ENCODE peak calls at places on chromosomes 6 and 20, in eight cellular contexts. F, U, T, H, R, L, P and N are unnamed samples.

GRCh38 chr20:39356913-39357312 is 394.8 kb downstream of the DHX35 start:
- DNase-seq in F (no peak), U (no peak), T (no peak), H (no peak), R (no peak), L (no peak), P (no peak), N (no peak)

GRCh38 chr20:1663917-1664316 is 6.3 kb upstream of the SIRPG start:
- DNase-seq in F (peak), U (no peak), T (no peak), H (no peak), R (peak), L (no peak), P (peak), N (no peak)

GRCh38 chr6:102774326-102774725 is 1380.8 kb downstream of the GRIK2 start:
- DNase-seq in F (no peak), U (no peak), T (no peak), H (no peak), R (no peak), L (no peak), P (no peak), N (no peak)

GRCh38 chr20:38987777-38988176 is 25.6 kb downstream of the DHX35 start:
- DNase-seq in F (no peak), U (no peak), T (no peak), H (no peak), R (no peak), L (no peak), P (no peak), N (no peak)

GRCh38 chr6:121881974-121882667 is 446.7 kb downstream of the GJA1 start:
- DNase-seq in F (peak), U (no peak), T (peak), H (no peak), R (peak), L (peak), P (peak), N (peak)

GRCh38 chr6:20447581-20448132 is 46.0 kb downstream of the E2F3 start:
- DNase-seq in F (no peak), U (no peak), T (no peak), H (no peak), R (no peak), L (peak), P (no peak), N (no peak)

GRCh38 chr6:52929321-52930164 is 20.0 kb upstream of the GSTA3 start:
- DNase-seq in F (peak), U (peak), T (peak), H (no peak), R (peak), L (peak), P (peak), N (peak)

GRCh38 chr6:74096329-74096728 is 400.3 kb downstream of the CD109 start:
- DNase-seq in F (no peak), U (no peak), T (no peak), H (no peak), R (no peak), L (no peak), P (no peak), N (no peak)

GRCh38 chr6:56890683-56891429 is 64.1 kb upstream of the BEND6 start:
- DNase-seq in F (peak), U (peak), T (peak), H (no peak), R (peak), L (peak), P (peak), N (no peak)

GRCh38 chr6:45921703-45922270 is 93.9 kb downstream of the CLIC5 start:
- DNase-seq in F (no peak), U (no peak), T (no peak), H (no peak), R (no peak), L (no peak), P (no peak), N (no peak)

GRCh38 chr20:50467618-50468373 is 42.4 kb upstream of the PTPN1 start:
- DNase-seq in F (peak), U (no peak), T (no peak), H (no peak), R (peak), L (peak), P (no peak), N (no peak)

GRCh38 chr6:1670711-1671462 is 61.2 kb downstream of the FOXC1 start:
- DNase-seq in F (no peak), U (no peak), T (peak), H (no peak), R (no peak), L (no peak), P (no peak), N (no peak)

GRCh38 chr6:36874016-36874442 is 574 bp downstream of the PPIL1 start:
- DNase-seq in F (peak), U (no peak), T (no peak), H (no peak), R (peak), L (peak), P (no peak), N (no peak)

GRCh38 chr20:35881676-35882075 is 72.6 kb downstream of the SCAND1 start:
- DNase-seq in F (no peak), U (no peak), T (no peak), H (no peak), R (no peak), L (no peak), P (no peak), N (no peak)

GRCh38 chr6:113697642-113698410 is 159.3 kb upstream of the MARCKS start:
- DNase-seq in F (peak), U (peak), T (peak), H (no peak), R (peak), L (peak), P (peak), N (peak)

GRCh38 chr6:28900577-28901266 is 23.1 kb downstream of the TRIM27 start:
- DNase-seq in F (no peak), U (no peak), T (no peak), H (no peak), R (no peak), L (no peak), P (no peak), N (no peak)

GRCh38 chr6:37512400-37512958 is 12.8 kb upstream of the CCDC167 start:
- DNase-seq in F (no peak), U (no peak), T (no peak), H (no peak), R (no peak), L (no peak), P (no peak), N (no peak)

GRCh38 chr20:18090044-18090443 is 32.3 kb upstream of the OVOL2 start:
- DNase-seq in F (no peak), U (no peak), T (no peak), H (no peak), R (no peak), L (no peak), P (no peak), N (no peak)

GRCh38 chr6:20092071-20092566 is 120.2 kb downstream of the MBOAT1 start:
- DNase-seq in F (peak), U (no peak), T (peak), H (no peak), R (peak), L (peak), P (peak), N (peak)

GRCh38 chr6:32153252-32153834 is 598 bp upstream of the PPT2 start:
- DNase-seq in F (no peak), U (no peak), T (no peak), H (peak), R (no peak), L (no peak), P (no peak), N (no peak)

GRCh38 chr6:133977983-133978895 is 25.2 kb downstream of the TBPL1 start:
- DNase-seq in F (peak), U (peak), T (peak), H (no peak), R (peak), L (peak), P (no peak), N (peak)

GRCh38 chr6:170038251-170038650 is 252.6 kb downstream of the DLL1 start:
- DNase-seq in F (no peak), U (no peak), T (no peak), H (no peak), R (no peak), L (no peak), P (no peak), N (no peak)

GRCh38 chr6:138691595-138692057 is 81.9 kb upstream of the CCDC28A start:
- DNase-seq in F (peak), U (peak), T (peak), H (no peak), R (peak), L (peak), P (peak), N (no peak)

GRCh38 chr6:138689849-138690248 is 83.7 kb upstream of the CCDC28A start:
- DNase-seq in F (peak), U (no peak), T (no peak), H (no peak), R (peak), L (no peak), P (no peak), N (no peak)

GRCh38 chr6:138692978-138693909 is 80.3 kb upstream of the CCDC28A start:
- DNase-seq in F (peak), U (peak), T (no peak), H (peak), R (peak), L (peak), P (no peak), N (no peak)

GRCh38 chr6:138692058-138692977 is 81.3 kb upstream of the CCDC28A start:
- DNase-seq in F (peak), U (peak), T (no peak), H (peak), R (peak), L (peak), P (no peak), N (no peak)

GRCh38 chr6:138690975-138691594 is 82.5 kb upstream of the CCDC28A start:
- DNase-seq in F (no peak), U (no peak), T (no peak), H (no peak), R (no peak), L (no peak), P (no peak), N (no peak)
- H3K4me3 ChIP-seq in F (peak), U (peak), T (peak), H (no peak), R (peak), L (peak), P (peak), N (peak)

GRCh38 chr6:96925290-96925687 is 761 bp downstream of the KLHL32 start:
- DNase-seq in F (no peak), U (no peak), T (no peak), H (no peak), R (peak), L (no peak), P (no peak), N (no peak)
- H3K4me3 ChIP-seq in F (no peak), U (peak), T (peak), H (peak), R (no peak), L (no peak), P (no peak), N (no peak)

DNA sequence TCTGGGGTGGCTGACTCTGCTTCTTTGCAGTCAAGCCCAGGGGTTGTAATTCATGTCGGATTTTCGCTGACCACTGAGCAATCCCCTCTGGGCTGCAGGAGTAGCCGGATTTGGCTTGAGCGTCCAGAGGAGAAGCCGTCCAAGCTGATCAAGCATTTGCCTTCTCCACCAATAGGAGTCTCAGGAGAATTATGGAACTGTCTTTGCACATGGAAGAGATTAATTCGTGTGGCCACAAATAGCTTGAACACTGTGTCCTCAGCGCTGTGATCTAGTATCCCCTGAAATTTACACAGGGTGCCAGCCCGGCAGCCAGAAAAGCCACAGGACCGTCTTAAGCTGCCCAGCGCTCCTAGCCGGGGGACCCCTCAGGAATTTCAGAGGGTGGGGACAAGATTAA is 37.1 kb downstream of the EYA2 start:
- DNase-seq in F (peak), U (peak), T (no peak), H (no peak), R (peak), L (no peak), P (no peak), N (no peak)
- H3K4me3 ChIP-seq in F (no peak), U (peak), T (no peak), H (no peak), R (no peak), L (no peak), P (no peak), N (no peak)

GRCh38 chr20:60055740-60056139 is 97.5 kb downstream of the CDH26 start:
- DNase-seq in F (peak), U (no peak), T (no peak), H (no peak), R (peak), L (no peak), P (no peak), N (no peak)
- H3K4me3 ChIP-seq in F (no peak), U (no peak), T (peak), H (no peak), R (no peak), L (no peak), P (peak), N (no peak)

GRCh38 chr6:157764346-157765068 is 58.5 kb upstream of the SNX9 start:
- DNase-seq in F (peak), U (peak), T (peak), H (peak), R (peak), L (peak), P (peak), N (peak)
- H3K4me3 ChIP-seq in F (no peak), U (no peak), T (no peak), H (no peak), R (no peak), L (no peak), P (no peak), N (peak)

GRCh38 chr20:5090191-5090590 is 29.6 kb downstream of the PCNA start:
- DNase-seq in F (no peak), U (no peak), T (no peak), H (no peak), R (no peak), L (peak), P (no peak), N (no peak)
- H3K4me3 ChIP-seq in F (no peak), U (no peak), T (no peak), H (no peak), R (no peak), L (no peak), P (no peak), N (no peak)

GRCh38 chr6:81820979-81821378 is 68.5 kb upstream of the TENT5A start:
- DNase-seq in F (no peak), U (no peak), T (no peak), H (no peak), R (no peak), L (no peak), P (no peak), N (no peak)

GRCh38 chr6:81818778-81819491 is 66.5 kb upstream of the TENT5A start:
- DNase-seq in F (no peak), U (no peak), T (no peak), H (no peak), R (peak), L (no peak), P (no peak), N (no peak)

GRCh38 chr6:81819767-81820166 is 67.3 kb upstream of the TENT5A start:
- DNase-seq in F (no peak), U (no peak), T (no peak), H (no peak), R (no peak), L (no peak), P (no peak), N (no peak)

GRCh38 chr6:81821449-81821848 is 69.0 kb upstream of the TENT5A start:
- DNase-seq in F (no peak), U (no peak), T (no peak), H (no peak), R (no peak), L (no peak), P (no peak), N (no peak)

GRCh38 chr6:81820422-81820821 is 67.9 kb upstream of the TENT5A start:
- DNase-seq in F (no peak), U (no peak), T (no peak), H (no peak), R (no peak), L (no peak), P (no peak), N (no peak)
- H3K4me3 ChIP-seq in F (no peak), U (no peak), T (no peak), H (no peak), R (no peak), L (no peak), P (no peak), N (no peak)